ENCODE peak calls at places on chromosomes 7 and 10, in ten cellular contexts. V is stomach, P is GM23338, Y is upper lobe of left lung, D is transverse colon, R is Panc1, Z is breast epithelium, F is HepG2, L is vagina, Q is SK-N-SH. U is an unnamed sample.
A peak's percentile ranks its signal among the peaks of the same experiment; 100 is the strongest.

GRCh38 chr10:71218046-71218832 is 5.9 kb downstream of the UNC5B start:
- DNase-seq in V (peak; percentile 35), P (no peak), Y (no peak), D (no peak), R (no peak), Z (peak; percentile 50), F (peak; percentile 20), L (no peak), Q (no peak), U (no peak)

GRCh38 chr10:6069101-6069931 is 7.1 kb upstream of the IL2RA start:
- DNase-seq in V (no peak), P (no peak), Y (no peak), D (no peak), R (no peak), Z (no peak), F (no peak), L (no peak), Q (no peak), U (no peak)

GRCh38 chr7:26857534-26858228 is 6.7 kb downstream of the SKAP2 start:
- DNase-seq in V (no peak), P (peak; percentile 72), Y (peak; percentile 24), D (peak; percentile 38), R (no peak), Z (no peak), F (no peak), L (no peak), Q (peak; percentile 13), U (no peak)

GRCh38 chr10:114624941-114625780 is 32.9 kb downstream of the ABLIM1 start:
- DNase-seq in V (no peak), P (no peak), Y (no peak), D (no peak), R (no peak), Z (no peak), F (peak; percentile 22), L (no peak), Q (no peak), U (no peak)

GRCh38 chr10:101843032-101843991 is at the start of gene KCNIP2:
- DNase-seq in V (no peak), P (peak; percentile 92), Y (peak; percentile 87), D (peak; percentile 52), R (no peak), Z (no peak), F (no peak), L (no peak), Q (peak; percentile 91), U (no peak)

GRCh38 chr10:119090968-119091367 is 10.4 kb upstream of the EIF3A start:
- DNase-seq in V (peak; percentile 35), P (no peak), Y (no peak), D (peak; percentile 50), R (no peak), Z (no peak), F (no peak), L (no peak), Q (no peak), U (no peak)

GRCh38 chr7:132828502-132828901 is 252.2 kb upstream of the PLXNA4 start:
- DNase-seq in V (no peak), P (no peak), Y (no peak), D (no peak), R (no peak), Z (no peak), F (no peak), L (no peak), Q (peak; percentile 61), U (no peak)

GRCh38 chr10:5595591-5596590 is 70.5 kb downstream of the ASB13 start:
- DNase-seq in V (no peak), P (no peak), Y (no peak), D (no peak), R (peak; percentile 36), Z (no peak), F (no peak), L (no peak), Q (no peak), U (no peak)

DNA sequence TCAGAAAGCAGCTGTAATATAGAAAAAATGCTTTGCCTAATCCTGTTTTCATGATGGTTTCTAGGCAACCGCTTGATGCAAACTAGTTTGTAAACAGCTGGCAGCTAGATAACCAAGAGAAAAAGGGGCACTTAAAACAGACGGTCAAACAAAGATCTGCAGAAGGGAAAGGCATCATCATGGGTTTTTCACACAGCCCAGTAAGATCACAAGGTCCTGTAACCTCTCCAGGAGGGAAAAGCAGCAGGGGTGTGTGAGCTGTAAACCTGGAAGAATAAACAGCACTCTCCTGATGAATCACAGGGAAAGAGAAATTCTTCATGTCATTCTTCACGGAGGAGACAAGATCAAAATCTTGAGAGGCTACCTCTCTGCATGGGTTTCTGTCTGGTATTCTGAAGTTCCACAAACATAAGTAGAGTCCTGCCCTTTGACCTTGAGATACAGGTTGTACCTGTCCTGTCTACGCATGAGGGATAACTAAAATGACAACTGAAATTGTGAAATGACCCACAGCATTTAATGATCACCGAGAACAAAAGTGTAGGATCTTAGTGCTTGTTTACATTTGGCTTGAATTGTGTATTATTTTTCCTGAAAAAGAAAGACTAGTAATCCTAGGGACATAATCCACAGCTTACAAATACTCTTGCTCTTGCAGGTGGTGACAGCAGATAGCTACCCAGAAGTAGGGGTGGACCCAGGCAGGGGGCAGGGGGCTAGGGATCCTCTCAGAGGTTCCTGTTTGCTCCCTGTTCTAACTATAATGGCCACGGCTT is 48.0 kb downstream of the CREB3L2 start:
- DNase-seq in V (no peak), P (peak; percentile 74), Y (no peak), D (peak; percentile 43), R (peak; percentile 78), Z (no peak), F (no peak), L (no peak), Q (no peak), U (no peak)
- H3K4me1 ChIP-seq in V (peaks cover 85% of the 10 kb centered on the region), P (peaks cover 33% of the 10 kb centered on the region), Y (peaks cover 44% of the 10 kb centered on the region), D (peaks cover 38% of the 10 kb centered on the region), R (peaks cover 19% of the 10 kb centered on the region), Z (peaks cover 5% of the 10 kb centered on the region), F (peaks cover 100% of the 10 kb centered on the region), L (peaks cover 66% of the 10 kb centered on the region), Q (peaks cover 40% of the 10 kb centered on the region), U (peaks cover 23% of the 10 kb centered on the region)

GRCh38 chr10:52314007-52314821 is at the start of gene DKK1:
- DNase-seq in V (peak; percentile 67), P (peak; percentile 91), Y (peak; percentile 93), D (peak; percentile 77), R (no peak), Z (no peak), F (peak; percentile 91), L (no peak), Q (peak; percentile 89), U (peak; percentile 51)
- TF ChIP-seq POLR2AphosphoS5 in V (no peak), P (peak; percentile 19), Y (no peak), D (no peak), R (peak; percentile 99), Z (no peak), F (peak; percentile 85), L (peak; percentile 35), Q (peak; percentile 99), U (no peak)

GRCh38 chr7:44979481-44980392 is 922 bp upstream of the MYO1G start:
- DNase-seq in V (no peak), P (peak; percentile 35), Y (no peak), D (no peak), R (no peak), Z (no peak), F (no peak), L (no peak), Q (no peak), U (no peak)

GRCh38 chr7:44980393-44981034 is 1.7 kb upstream of the MYO1G start:
- DNase-seq in V (no peak), P (no peak), Y (no peak), D (no peak), R (no peak), Z (no peak), F (no peak), L (no peak), Q (no peak), U (no peak)

GRCh38 chr7:44977304-44977858 is 1.4 kb downstream of the MYO1G start:
- DNase-seq in V (no peak), P (no peak), Y (peak; percentile 37), D (no peak), R (no peak), Z (no peak), F (no peak), L (no peak), Q (no peak), U (no peak)

GRCh38 chr7:44977956-44978355 is 859 bp downstream of the MYO1G start:
- DNase-seq in V (peak; percentile 41), P (no peak), Y (no peak), D (peak; percentile 37), R (no peak), Z (no peak), F (no peak), L (no peak), Q (no peak), U (no peak)

DNA sequence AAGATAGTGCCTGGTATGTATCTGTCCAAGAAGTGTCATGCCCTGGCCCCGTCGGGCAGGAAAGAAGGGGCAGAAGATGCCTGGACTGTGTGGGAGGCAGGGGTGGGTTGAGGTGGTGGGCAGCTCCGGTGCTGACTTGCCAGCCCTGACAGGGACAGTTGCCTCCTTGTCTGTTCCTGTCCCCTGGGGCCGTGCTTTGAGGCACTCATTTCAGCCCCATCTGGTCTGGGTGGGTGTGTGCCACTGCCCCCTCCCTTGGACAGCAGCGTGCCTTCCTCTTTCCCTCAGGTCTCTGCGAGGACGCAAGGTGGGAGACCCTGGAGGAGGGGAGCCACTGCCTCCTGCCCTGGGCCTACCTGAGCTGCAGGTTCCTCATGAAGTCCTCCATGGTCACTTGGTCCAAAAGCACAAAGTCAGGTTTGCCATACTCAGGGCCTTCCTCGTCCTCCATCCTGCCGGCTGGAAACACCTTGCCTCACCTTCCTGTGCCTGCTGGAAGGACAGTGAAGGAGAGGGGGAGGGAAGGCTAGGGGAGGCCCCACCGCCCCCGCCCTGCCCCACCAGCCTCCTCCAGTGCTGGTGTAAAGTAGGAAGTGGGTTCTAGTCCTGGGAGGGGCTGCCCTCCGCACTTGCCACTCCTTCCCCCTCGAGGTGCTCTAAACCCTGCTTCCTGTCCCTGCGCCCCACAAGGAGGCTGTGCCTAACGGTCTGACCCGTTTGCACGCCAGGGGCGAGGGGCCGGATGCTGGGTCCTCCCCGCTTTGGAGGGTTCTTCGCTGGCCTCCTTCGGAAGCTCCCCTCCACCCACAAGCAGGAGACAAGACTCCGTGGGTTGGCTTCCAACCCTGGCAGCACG is at the start of gene MYO1G:
- DNase-seq in V (peak; percentile 51), P (no peak), Y (peak; percentile 86), D (peak; percentile 72), R (no peak), Z (no peak), F (no peak), L (no peak), Q (no peak), U (no peak)
- H3K4me1 ChIP-seq in V (peaks cover 18% of the 10 kb centered on the region), P (no peaks in the 10 kb centered on the region), Y (peaks cover 50% of the 10 kb centered on the region), D (peaks cover 7% of the 10 kb centered on the region), R (peaks cover 9% of the 10 kb centered on the region), Z (no peaks in the 10 kb centered on the region), F (peaks cover 31% of the 10 kb centered on the region), L (peaks cover 21% of the 10 kb centered on the region), Q (no peaks in the 10 kb centered on the region), U (no peaks in the 10 kb centered on the region)

GRCh38 chr10:34768972-34769330 is 46.1 kb downstream of the PARD3 start:
- DNase-seq in V (no peak), P (no peak), Y (no peak), D (no peak), R (no peak), Z (no peak), F (no peak), L (no peak), Q (no peak), U (no peak)

GRCh38 chr10:34766256-34766580 is 48.9 kb downstream of the PARD3 start:
- DNase-seq in V (no peak), P (no peak), Y (no peak), D (no peak), R (no peak), Z (no peak), F (no peak), L (no peak), Q (peak; percentile 36), U (no peak)

GRCh38 chr10:34769941-34770340 is 45.2 kb downstream of the PARD3 start:
- DNase-seq in V (no peak), P (no peak), Y (no peak), D (no peak), R (no peak), Z (no peak), F (no peak), L (no peak), Q (no peak), U (no peak)

GRCh38 chr10:34766811-34767516 is 48.1 kb downstream of the PARD3 start:
- DNase-seq in V (no peak), P (peak; percentile 44), Y (no peak), D (no peak), R (no peak), Z (no peak), F (no peak), L (no peak), Q (no peak), U (no peak)

GRCh38 chr10:34768261-34768971 is 46.7 kb downstream of the PARD3 start:
- DNase-seq in V (peak; percentile 89), P (no peak), Y (peak; percentile 70), D (peak; percentile 86), R (no peak), Z (peak; percentile 81), F (no peak), L (no peak), Q (no peak), U (peak; percentile 92)
- TF ChIP-seq POLR2AphosphoS5 in V (peak; percentile 78), P (no peak), Y (no peak), D (no peak), R (no peak), Z (no peak), F (no peak), L (peak; percentile 55), Q (no peak), U (peak; percentile 73)

U was measured in prostate gland.